ENCODE peak calls at places on chromosomes 12 and 14, in nine cellular contexts. L, S, Y, O, W, A, T, M and Q are unnamed samples.

GRCh38 chr12:4293299-4293941 is 19.9 kb downstream of the CCND2 start:
- DNase-seq in L (no peak), S (no peak), Y (no peak), O (no peak), W (no peak), A (no peak), T (no peak), M (no peak), Q (no peak)

GRCh38 chr12:93668919-93669418 is 8.2 kb upstream of the CRADD start:
- DNase-seq in L (no peak), S (no peak), Y (no peak), O (no peak), W (no peak), A (no peak), T (no peak), M (no peak), Q (no peak)

GRCh38 chr12:50901685-50902113 is 50.6 kb upstream of the HIGD1C start:
- DNase-seq in L (no peak), S (no peak), Y (no peak), O (no peak), W (no peak), A (no peak), T (no peak), M (no peak), Q (no peak)

GRCh38 chr14:74509587-74510210 is 16.1 kb downstream of the ISCA2 start:
- DNase-seq in L (no peak), S (no peak), Y (no peak), O (no peak), W (no peak), A (peak; percentile 22), T (no peak), M (no peak), Q (no peak)

GRCh38 chr14:23021479-23021878 is 11.5 kb upstream of the C14orf93 start:
- DNase-seq in L (no peak), S (no peak), Y (no peak), O (no peak), W (no peak), A (no peak), T (no peak), M (no peak), Q (no peak)

GRCh38 chr12:2877959-2878732 is 1.1 kb downstream of the RHNO1 start:
- DNase-seq in L (no peak), S (peak; percentile 76), Y (no peak), O (no peak), W (no peak), A (no peak), T (no peak), M (no peak), Q (peak; percentile 32)

GRCh38 chr12:116361404-116362223 is 84.1 kb upstream of the MED13L start:
- DNase-seq in L (no peak), S (no peak), Y (no peak), O (no peak), W (no peak), A (no peak), T (no peak), M (no peak), Q (no peak)

GRCh38 chr12:65817866-65818265 is 6.4 kb upstream of the HMGA2 start:
- DNase-seq in L (no peak), S (no peak), Y (no peak), O (no peak), W (no peak), A (no peak), T (no peak), M (no peak), Q (no peak)

GRCh38 chr12:3200032-3200617 is 122.9 kb downstream of the TSPAN9 start:
- DNase-seq in L (no peak), S (peak; percentile 56), Y (peak; percentile 52), O (peak; percentile 22), W (no peak), A (peak; percentile 86), T (no peak), M (peak; percentile 86), Q (no peak)

GRCh38 chr12:121579190-121579791 is 1.5 kb downstream of the KDM2B start:
- DNase-seq in L (no peak), S (no peak), Y (no peak), O (peak; percentile 60), W (no peak), A (peak; percentile 85), T (peak; percentile 18), M (peak; percentile 85), Q (no peak)

GRCh38 chr12:93536766-93537515 is 35.5 kb upstream of the SOCS2 start:
- DNase-seq in L (no peak), S (no peak), Y (no peak), O (no peak), W (no peak), A (no peak), T (no peak), M (no peak), Q (no peak)

DNA sequence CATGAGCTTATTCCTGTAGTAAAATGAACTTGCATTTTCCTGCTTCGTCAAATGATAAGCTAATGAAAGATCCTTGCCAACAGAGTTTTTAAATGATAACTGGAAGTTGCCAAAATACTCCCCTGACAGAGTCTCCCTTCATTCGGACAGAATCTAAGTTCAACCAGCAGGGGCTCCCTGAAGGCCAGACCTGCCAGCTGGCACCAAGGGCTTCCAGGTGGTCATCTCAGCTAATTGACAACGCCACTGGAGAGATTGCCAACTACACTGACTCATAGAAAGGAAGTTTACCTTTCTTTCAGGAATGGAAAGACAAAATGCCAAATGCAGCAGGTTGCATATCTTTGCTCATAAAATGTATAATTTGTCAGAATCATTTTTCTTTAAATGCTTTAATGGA is 462.8 kb downstream of the GXYLT1 start:
- DNase-seq in L (no peak), S (no peak), Y (peak; percentile 13), O (no peak), W (no peak), A (no peak), T (no peak), M (no peak), Q (no peak)
- TF ChIP-seq CTCF in L (no peak), S (no peak), Y (no peak), O (no peak), W (no peak), A (no peak), T (no peak), M (no peak), Q (no peak)

DNA sequence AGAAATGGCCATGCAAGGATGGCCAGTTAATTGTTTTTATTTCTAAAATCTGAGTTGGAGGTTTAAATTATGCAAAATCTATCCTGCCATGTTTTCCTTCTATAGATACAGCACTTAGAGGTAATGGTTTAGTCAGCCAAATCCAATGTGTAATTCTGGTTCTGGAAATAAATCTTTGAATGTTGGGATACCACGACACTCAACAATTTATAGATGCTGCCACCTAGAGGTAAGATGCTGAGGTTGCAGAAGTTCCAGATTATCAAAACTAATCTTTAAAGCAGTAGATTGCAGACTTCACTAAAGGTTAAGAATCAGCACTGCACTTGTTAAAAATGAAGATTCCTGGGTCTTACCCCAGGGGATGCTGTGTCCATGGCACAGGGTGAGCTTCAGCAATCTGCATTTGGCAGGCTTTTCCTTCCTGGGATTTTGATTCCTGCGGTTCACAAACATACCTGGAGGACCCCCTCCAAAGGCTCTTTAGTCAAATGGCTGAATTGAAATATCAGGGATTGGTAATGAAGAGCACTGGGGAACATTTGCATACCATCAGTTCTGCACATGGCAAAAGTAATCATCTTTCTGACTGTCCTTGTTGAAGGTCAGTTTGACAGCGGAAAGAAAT is 53.4 kb upstream of the ANO4 start:
- DNase-seq in L (no peak), S (peak; percentile 46), Y (peak; percentile 27), O (peak; percentile 27), W (no peak), A (no peak), T (no peak), M (no peak), Q (no peak)
- TF ChIP-seq CTCF in L (peak; percentile 32), S (peak; percentile 70), Y (peak; percentile 35), O (peak; percentile 44), W (peak; percentile 71), A (peak; percentile 44), T (peak; percentile 47), M (peak; percentile 65), Q (peak; percentile 84)

GRCh38 chr14:55136241-55136640 is 7.2 kb downstream of the LGALS3 start:
- DNase-seq in L (no peak), S (peak; percentile 47), Y (no peak), O (no peak), W (no peak), A (no peak), T (no peak), M (no peak), Q (no peak)

GRCh38 chr14:55136868-55137785 is 8.1 kb downstream of the LGALS3 start:
- DNase-seq in L (peak; percentile 60), S (peak; percentile 96), Y (peak; percentile 38), O (peak; percentile 63), W (peak; percentile 71), A (peak; percentile 89), T (peak; percentile 67), M (no peak), Q (no peak)

GRCh38 chr14:55131782-55132181 is 2.7 kb downstream of the LGALS3 start:
- DNase-seq in L (no peak), S (peak; percentile 16), Y (peak; percentile 42), O (peak; percentile 54), W (no peak), A (no peak), T (no peak), M (no peak), Q (no peak)

GRCh38 chr14:55130194-55130550 is 1.1 kb downstream of the LGALS3 start:
- DNase-seq in L (no peak), S (peak; percentile 11), Y (no peak), O (no peak), W (no peak), A (no peak), T (no peak), M (no peak), Q (no peak)

GRCh38 chr14:55133416-55133815 is 4.4 kb downstream of the LGALS3 start:
- DNase-seq in L (no peak), S (peak; percentile 64), Y (no peak), O (no peak), W (no peak), A (no peak), T (no peak), M (no peak), Q (no peak)
- TF ChIP-seq CTCF in L (peak; percentile 15), S (peak; percentile 39), Y (no peak), O (no peak), W (peak; percentile 38), A (peak; percentile 21), T (peak; percentile 54), M (no peak), Q (peak; percentile 77)

DNA sequence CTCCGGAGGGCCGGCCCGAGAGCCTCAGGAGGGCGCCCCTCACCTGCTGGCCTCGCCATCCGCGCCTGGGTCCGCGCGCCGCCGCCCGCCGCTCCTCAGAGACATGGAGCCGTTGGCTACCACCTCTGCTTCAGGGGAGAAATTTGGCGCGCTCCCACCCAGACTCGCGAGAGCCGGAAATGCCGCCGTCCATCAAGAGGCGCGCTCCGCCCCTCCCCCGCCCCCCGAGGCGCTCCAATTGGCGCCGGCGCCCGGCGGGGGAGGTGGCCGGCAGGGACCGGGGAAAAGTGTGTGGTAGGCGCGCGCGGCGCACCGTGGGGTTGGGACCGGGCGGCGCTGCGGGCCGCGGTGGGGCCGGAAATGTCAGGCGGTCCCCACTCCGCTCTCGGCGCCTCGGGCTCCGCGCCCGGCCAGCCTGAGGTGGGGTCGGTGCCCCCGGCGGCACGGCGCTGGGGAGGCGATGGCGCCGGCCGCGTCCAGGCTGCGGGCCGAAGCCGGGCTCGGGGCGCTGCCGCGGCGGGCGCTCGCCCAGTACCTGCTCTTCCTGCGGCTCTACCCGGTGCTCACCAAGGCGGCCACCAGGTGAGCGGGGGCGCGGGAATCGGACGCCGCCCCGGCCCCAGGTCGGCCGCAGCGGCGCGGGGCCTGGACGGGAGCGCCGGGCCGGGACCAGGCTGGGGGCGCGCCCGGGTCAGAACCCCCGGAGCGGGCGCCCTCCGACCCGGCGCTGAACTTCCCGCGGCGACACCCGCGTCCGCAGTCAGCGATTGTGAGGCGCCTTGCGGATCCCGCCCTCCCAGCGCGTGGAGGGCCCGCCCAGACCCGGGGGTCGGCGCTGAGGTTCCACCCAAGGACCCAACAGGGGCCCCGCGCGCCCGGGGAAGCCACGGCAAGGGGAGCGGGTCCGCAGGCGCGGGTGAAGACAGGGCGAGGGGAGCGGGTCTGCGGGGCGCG is at the start of the genes POLE and PXMP2:
- DNase-seq in L (peak; percentile 84), S (peak; percentile 98), Y (peak; percentile 99), O (peak; percentile 96), W (peak; percentile 79), A (peak; percentile 98), T (peak; percentile 92), M (peak; percentile 98), Q (no peak)
- TF ChIP-seq CTCF in L (no peak), S (no peak), Y (no peak), O (no peak), W (no peak), A (peak; percentile 8), T (peak; percentile 57), M (no peak), Q (peak; percentile 4)